ENCODE peak calls at places on chromosome 21, in six cellular contexts. U is cardiac muscle cell, P is astrocyte of the spinal cord, F is right lobe of liver, K is AG09309, S is HFFc6. N is an unnamed sample.

GRCh38 chr21:46425061-46425460 is 33.6 kb upstream of the DIP2A start:
- DNase-seq in U (no peak), P (no peak), S (no peak), F (no peak), K (no peak), N (no peak)

GRCh38 chr21:45767071-45768006 is 123.8 kb downstream of the PCBP3 start:
- DNase-seq in F (no peak), P (peak), S (no peak), K (peak), U (peak), N (no peak)

GRCh38 chr21:42622284-42622683 is 31.1 kb upstream of the PDE9A start:
- DNase-seq in P (no peak), F (no peak), U (no peak), S (no peak), K (no peak), N (no peak)

GRCh38 chr21:14678987-14679574 is 133.0 kb upstream of the SAMSN1 start:
- DNase-seq in K (no peak), S (no peak), P (no peak), F (no peak), U (no peak), N (no peak)

GRCh38 chr21:34072145-34073031 is 990 bp upstream of the MRPS6 start:
- DNase-seq in F (no peak), U (no peak), K (no peak), S (no peak), P (no peak), N (no peak)

GRCh38 chr21:21003701-21004100 is 5.5 kb downstream of the NCAM2 start:
- DNase-seq in K (no peak), U (peak), S (peak), P (peak), F (no peak), N (peak)

GRCh38 chr21:42146821-42147220 is 72.1 kb upstream of the ABCG1 start:
- DNase-seq in K (no peak), U (no peak), P (no peak), F (peak), S (no peak), N (no peak)

GRCh38 chr21:39386899-39387298 is 38.0 kb upstream of the HMGN1 start:
- DNase-seq in K (no peak), F (no peak), U (no peak), S (no peak), P (no peak), N (no peak)

GRCh38 chr21:28334407-28334806 is 658.3 kb downstream of the LTN1 start:
- DNase-seq in P (no peak), S (no peak), U (no peak), F (no peak), K (no peak), N (no peak)

GRCh38 chr21:35259452-35259851 is 210.3 kb upstream of the RUNX1 start:
- DNase-seq in F (no peak), U (no peak), K (no peak), P (no peak), S (no peak), N (no peak)

GRCh38 chr21:42041246-42041645 is 29.9 kb upstream of the UMODL1 start:
- DNase-seq in P (no peak), K (no peak), S (no peak), U (no peak), F (no peak), N (no peak)

GRCh38 chr21:18493420-18493819 is 89.8 kb upstream of the TMPRSS15 start:
- DNase-seq in K (no peak), U (no peak), P (peak), F (no peak), S (no peak), N (no peak)

GRCh38 chr21:29647353-29647781 is 292.4 kb downstream of the GRIK1 start:
- DNase-seq in U (peak), S (no peak), P (peak), K (no peak), F (no peak), N (no peak)

GRCh38 chr21:21187579-21187978 is 189.4 kb downstream of the NCAM2 start:
- DNase-seq in P (no peak), F (no peak), K (no peak), S (no peak), U (peak), N (no peak)

GRCh38 chr21:44741921-44742320 is 30.5 kb upstream of the TSPEAR start:
- DNase-seq in K (no peak), U (no peak), P (no peak), S (no peak), F (peak), N (no peak)

GRCh38 chr21:44738621-44739020 is 27.2 kb upstream of the TSPEAR start:
- DNase-seq in P (no peak), K (no peak), S (no peak), F (no peak), U (no peak), N (no peak)

GRCh38 chr21:44740721-44741120 is 29.3 kb upstream of the TSPEAR start:
- DNase-seq in U (no peak), P (no peak), F (no peak), S (no peak), K (no peak), N (no peak)

GRCh38 chr21:44739316-44739715 is 27.9 kb upstream of the TSPEAR start:
- DNase-seq in S (no peak), K (no peak), P (no peak), U (no peak), F (no peak), N (no peak)

GRCh38 chr21:44742418-44743153 is 31.2 kb upstream of the TSPEAR start:
- DNase-seq in P (no peak), F (no peak), K (no peak), U (peak), S (peak), N (no peak)
- TF ChIP-seq CTCF in P (peak), F (peak), K (peak), U (peak), S (peak), N (no peak)

GRCh38 chr21:26965091-26965566 is 1.8 kb downstream of the ADAMTS5 start:
- DNase-seq in U (no peak), F (no peak), P (peak), S (no peak), K (no peak), N (no peak)

GRCh38 chr21:26962516-26963305 is 4.2 kb downstream of the ADAMTS5 start:
- DNase-seq in F (no peak), K (no peak), P (no peak), U (peak), S (no peak), N (no peak)

GRCh38 chr21:26958792-26959191 is 8.1 kb downstream of the ADAMTS5 start:
- DNase-seq in F (no peak), K (no peak), P (no peak), U (no peak), S (no peak), N (no peak)

GRCh38 chr21:26964379-26964778 is 2.5 kb downstream of the ADAMTS5 start:
- DNase-seq in F (peak), S (peak), K (no peak), U (peak), P (no peak), N (no peak)

DNA sequence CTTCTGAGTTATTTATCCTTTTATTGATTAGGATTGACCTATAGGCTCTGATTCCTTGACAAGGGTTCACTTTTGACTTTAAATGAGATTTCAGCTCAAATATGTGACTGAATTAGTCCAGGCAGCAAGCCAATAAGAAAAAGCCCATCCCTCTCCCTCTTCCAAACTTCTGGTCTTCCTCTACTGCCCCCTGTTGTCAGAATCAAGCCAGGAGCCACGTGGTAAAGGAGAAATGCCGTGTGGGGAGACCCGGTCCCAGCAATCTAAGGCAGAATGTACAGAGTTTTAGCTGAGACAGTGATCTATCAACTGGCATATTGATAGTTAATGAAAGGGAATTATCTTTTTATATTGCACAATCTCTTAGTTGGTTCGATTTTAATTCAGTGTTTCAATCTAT is 5.2 kb downstream of the ADAMTS5 start:
- DNase-seq in U (no peak), K (no peak), F (no peak), P (no peak), S (no peak), N (peak)
- TF ChIP-seq CTCF in U (peak), K (no peak), F (no peak), P (peak), S (peak), N (peak)

GRCh38 chr21:36706482-36706852 is 7.6 kb downstream of the SIM2 start:
- DNase-seq in U (no peak), P (no peak), K (no peak), S (no peak), F (peak), N (no peak)
- TF ChIP-seq CTCF in U (no peak), P (no peak), K (no peak), S (peak), F (no peak), N (no peak)

GRCh38 chr21:30838536-30838935 is 9.0 kb upstream of the KRTAP7-1 start:
- DNase-seq in F (no peak), K (no peak), P (no peak), S (no peak), U (no peak), N (no peak)

GRCh38 chr21:30842990-30843389 is 13.4 kb upstream of the KRTAP7-1 start:
- DNase-seq in S (no peak), K (no peak), P (no peak), F (no peak), U (no peak), N (no peak)

DNA sequence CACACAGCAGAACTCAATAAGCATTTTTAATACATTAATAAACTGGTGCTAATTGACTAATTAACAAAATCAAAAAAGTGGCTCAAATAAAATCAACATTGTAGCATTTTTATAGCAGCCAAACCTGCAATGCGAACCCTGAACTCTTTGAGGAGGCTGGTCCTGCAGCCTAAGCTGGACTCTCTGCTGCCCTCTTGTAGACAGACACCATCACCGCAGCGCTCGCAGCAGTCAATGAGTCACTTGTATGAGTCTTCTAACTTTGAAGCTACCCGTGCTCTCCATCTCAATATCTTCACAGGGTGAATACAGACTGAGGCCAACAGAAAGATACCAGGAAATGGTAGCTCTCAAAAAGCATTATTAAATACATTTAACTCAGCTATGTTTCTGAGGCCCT is 9.7 kb upstream of the KRTAP7-1 start:
- DNase-seq in P (no peak), S (no peak), F (no peak), K (no peak), U (peak), N (peak)
- TF ChIP-seq CTCF in P (peak), S (peak), F (no peak), K (no peak), U (no peak), N (peak)

GRCh38 chr21:32918467-32919140 is 107.1 kb upstream of the OLIG2 start:
- DNase-seq in P (no peak), K (no peak), U (no peak), F (no peak), S (no peak), N (no peak)

GRCh38 chr21:32925098-32925497 is 100.6 kb upstream of the OLIG2 start:
- DNase-seq in P (no peak), U (no peak), F (no peak), S (no peak), K (no peak), N (no peak)

GRCh38 chr21:32920474-32920873 is 105.3 kb upstream of the OLIG2 start:
- DNase-seq in S (no peak), F (no peak), P (no peak), K (no peak), U (no peak), N (no peak)

GRCh38 chr21:32917392-32918135 is 108.2 kb upstream of the OLIG2 start:
- DNase-seq in K (no peak), P (peak), S (no peak), U (peak), F (no peak), N (no peak)

GRCh38 chr21:32921632-32922230 is 104.0 kb upstream of the OLIG2 start:
- DNase-seq in S (no peak), U (no peak), P (no peak), K (no peak), F (no peak), N (peak)
- TF ChIP-seq CTCF in S (peak), U (peak), P (peak), K (peak), F (no peak), N (peak)

GRCh38 chr21:44521301-44521927 is 18.6 kb downstream of the KRTAP10-1 start:
- DNase-seq in F (no peak), P (no peak), U (no peak), S (no peak), K (no peak), N (no peak)
- TF ChIP-seq CTCF in F (no peak), P (no peak), U (no peak), S (no peak), K (no peak), N (no peak)